ENCODE peak calls at places on chromosomes 7 and 10, in six cellular contexts. One of them, this sample, is unnamed.

GRCh38 chr7:79090543-79090942 is 362.9 kb downstream of the MAGI2 start:
- DNase-seq in activated CD8-positive, alpha-beta T cell treated with anti-CD3 and anti-CD28 coated beads for 36 hours: no peak
- DNase-seq in foreskin fibroblast: peak
- DNase-seq in A549: no peak
- DNase-seq in B cell: no peak
- DNase-seq in GM13976: no peak
- DNase-seq in this sample: no peak

GRCh38 chr7:81482600-81483186 is 287.2 kb downstream of the HGF start:
- DNase-seq in activated CD8-positive, alpha-beta T cell treated with anti-CD3 and anti-CD28 coated beads for 36 hours: no peak
- DNase-seq in foreskin fibroblast: no peak
- DNase-seq in A549: peak
- DNase-seq in B cell: no peak
- DNase-seq in GM13976: peak
- DNase-seq in this sample: peak

GRCh38 chr7:39609084-39609461 is 14.3 kb upstream of the RALA start:
- DNase-seq in activated CD8-positive, alpha-beta T cell treated with anti-CD3 and anti-CD28 coated beads for 36 hours: no peak
- DNase-seq in foreskin fibroblast: no peak
- DNase-seq in A549: no peak
- DNase-seq in B cell: no peak
- DNase-seq in GM13976: no peak
- DNase-seq in this sample: no peak

GRCh38 chr10:113982745-113983144 is 60.9 kb upstream of the ADRB1 start:
- DNase-seq in activated CD8-positive, alpha-beta T cell treated with anti-CD3 and anti-CD28 coated beads for 36 hours: no peak
- DNase-seq in foreskin fibroblast: no peak
- DNase-seq in A549: no peak
- DNase-seq in B cell: no peak
- DNase-seq in GM13976: no peak
- DNase-seq in this sample: no peak

GRCh38 chr7:100162874-100163533 is 4.5 kb upstream of the TRAPPC14 start:
- DNase-seq in activated CD8-positive, alpha-beta T cell treated with anti-CD3 and anti-CD28 coated beads for 36 hours: no peak
- DNase-seq in foreskin fibroblast: no peak
- DNase-seq in A549: peak
- DNase-seq in B cell: no peak
- DNase-seq in GM13976: peak
- DNase-seq in this sample: no peak

GRCh38 chr10:110429301-110429700 is 68.4 kb upstream of the DUSP5 start:
- DNase-seq in activated CD8-positive, alpha-beta T cell treated with anti-CD3 and anti-CD28 coated beads for 36 hours: peak
- DNase-seq in foreskin fibroblast: no peak
- DNase-seq in A549: no peak
- DNase-seq in B cell: no peak
- DNase-seq in GM13976: no peak
- DNase-seq in this sample: no peak

GRCh38 chr10:73923935-73924598 is 13.1 kb downstream of the PLAU start:
- DNase-seq in activated CD8-positive, alpha-beta T cell treated with anti-CD3 and anti-CD28 coated beads for 36 hours: no peak
- DNase-seq in foreskin fibroblast: no peak
- DNase-seq in A549: no peak
- DNase-seq in B cell: no peak
- DNase-seq in GM13976: no peak
- DNase-seq in this sample: no peak

GRCh38 chr7:25385731-25386136 is 157.4 kb upstream of the NPVF start:
- DNase-seq in activated CD8-positive, alpha-beta T cell treated with anti-CD3 and anti-CD28 coated beads for 36 hours: no peak
- DNase-seq in foreskin fibroblast: no peak
- DNase-seq in A549: no peak
- DNase-seq in B cell: no peak
- DNase-seq in GM13976: no peak
- DNase-seq in this sample: no peak

GRCh38 chr7:4934419-4935025 is 24.5 kb downstream of the MMD2 start:
- DNase-seq in activated CD8-positive, alpha-beta T cell treated with anti-CD3 and anti-CD28 coated beads for 36 hours: no peak
- DNase-seq in foreskin fibroblast: no peak
- DNase-seq in A549: no peak
- DNase-seq in B cell: no peak
- DNase-seq in GM13976: no peak
- DNase-seq in this sample: no peak

GRCh38 chr10:75605096-75605495 is 173.7 kb downstream of the LRMDA start:
- DNase-seq in activated CD8-positive, alpha-beta T cell treated with anti-CD3 and anti-CD28 coated beads for 36 hours: no peak
- DNase-seq in foreskin fibroblast: no peak
- DNase-seq in A549: no peak
- DNase-seq in B cell: no peak
- DNase-seq in GM13976: no peak
- DNase-seq in this sample: no peak

GRCh38 chr10:112395809-112396530 is 22.1 kb downstream of the ACSL5 start:
- DNase-seq in activated CD8-positive, alpha-beta T cell treated with anti-CD3 and anti-CD28 coated beads for 36 hours: no peak
- DNase-seq in foreskin fibroblast: no peak
- DNase-seq in A549: no peak
- DNase-seq in B cell: no peak
- DNase-seq in GM13976: no peak
- DNase-seq in this sample: no peak

GRCh38 chr10:58531084-58531695 is 18.5 kb downstream of the BICC1 start:
- DNase-seq in activated CD8-positive, alpha-beta T cell treated with anti-CD3 and anti-CD28 coated beads for 36 hours: peak
- DNase-seq in foreskin fibroblast: peak
- DNase-seq in A549: peak
- DNase-seq in B cell: no peak
- DNase-seq in GM13976: no peak
- DNase-seq in this sample: peak

GRCh38 chr10:3955493-3955892 is 170.5 kb upstream of the KLF6 start:
- DNase-seq in activated CD8-positive, alpha-beta T cell treated with anti-CD3 and anti-CD28 coated beads for 36 hours: no peak
- DNase-seq in foreskin fibroblast: no peak
- DNase-seq in A549: no peak
- DNase-seq in B cell: no peak
- DNase-seq in GM13976: no peak
- DNase-seq in this sample: peak

GRCh38 chr10:3895045-3895609 is 110.1 kb upstream of the KLF6 start:
- DNase-seq in activated CD8-positive, alpha-beta T cell treated with anti-CD3 and anti-CD28 coated beads for 36 hours: no peak
- DNase-seq in foreskin fibroblast: no peak
- DNase-seq in A549: peak
- DNase-seq in B cell: no peak
- DNase-seq in GM13976: no peak
- DNase-seq in this sample: no peak

GRCh38 chr7:144256112-144256511 is 8.5 kb downstream of the OR2A7 start:
- DNase-seq in activated CD8-positive, alpha-beta T cell treated with anti-CD3 and anti-CD28 coated beads for 36 hours: no peak
- DNase-seq in foreskin fibroblast: no peak
- DNase-seq in A549: peak
- DNase-seq in B cell: no peak
- DNase-seq in GM13976: no peak
- DNase-seq in this sample: no peak

GRCh38 chr7:44802418-44803025 is 6.0 kb downstream of the PPIA start:
- DNase-seq in activated CD8-positive, alpha-beta T cell treated with anti-CD3 and anti-CD28 coated beads for 36 hours: no peak
- DNase-seq in foreskin fibroblast: no peak
- DNase-seq in A549: no peak
- DNase-seq in B cell: no peak
- DNase-seq in GM13976: no peak
- DNase-seq in this sample: no peak

GRCh38 chr7:128858380-128859231 is 4.0 kb upstream of the ATP6V1F start:
- DNase-seq in activated CD8-positive, alpha-beta T cell treated with anti-CD3 and anti-CD28 coated beads for 36 hours: no peak
- DNase-seq in foreskin fibroblast: no peak
- DNase-seq in A549: no peak
- DNase-seq in B cell: no peak
- DNase-seq in GM13976: no peak
- DNase-seq in this sample: no peak

GRCh38 chr7:4648111-4648510 is 34.0 kb upstream of the FOXK1 start:
- DNase-seq in activated CD8-positive, alpha-beta T cell treated with anti-CD3 and anti-CD28 coated beads for 36 hours: no peak
- DNase-seq in foreskin fibroblast: no peak
- DNase-seq in A549: no peak
- DNase-seq in B cell: no peak
- DNase-seq in GM13976: no peak
- DNase-seq in this sample: no peak

DNA sequence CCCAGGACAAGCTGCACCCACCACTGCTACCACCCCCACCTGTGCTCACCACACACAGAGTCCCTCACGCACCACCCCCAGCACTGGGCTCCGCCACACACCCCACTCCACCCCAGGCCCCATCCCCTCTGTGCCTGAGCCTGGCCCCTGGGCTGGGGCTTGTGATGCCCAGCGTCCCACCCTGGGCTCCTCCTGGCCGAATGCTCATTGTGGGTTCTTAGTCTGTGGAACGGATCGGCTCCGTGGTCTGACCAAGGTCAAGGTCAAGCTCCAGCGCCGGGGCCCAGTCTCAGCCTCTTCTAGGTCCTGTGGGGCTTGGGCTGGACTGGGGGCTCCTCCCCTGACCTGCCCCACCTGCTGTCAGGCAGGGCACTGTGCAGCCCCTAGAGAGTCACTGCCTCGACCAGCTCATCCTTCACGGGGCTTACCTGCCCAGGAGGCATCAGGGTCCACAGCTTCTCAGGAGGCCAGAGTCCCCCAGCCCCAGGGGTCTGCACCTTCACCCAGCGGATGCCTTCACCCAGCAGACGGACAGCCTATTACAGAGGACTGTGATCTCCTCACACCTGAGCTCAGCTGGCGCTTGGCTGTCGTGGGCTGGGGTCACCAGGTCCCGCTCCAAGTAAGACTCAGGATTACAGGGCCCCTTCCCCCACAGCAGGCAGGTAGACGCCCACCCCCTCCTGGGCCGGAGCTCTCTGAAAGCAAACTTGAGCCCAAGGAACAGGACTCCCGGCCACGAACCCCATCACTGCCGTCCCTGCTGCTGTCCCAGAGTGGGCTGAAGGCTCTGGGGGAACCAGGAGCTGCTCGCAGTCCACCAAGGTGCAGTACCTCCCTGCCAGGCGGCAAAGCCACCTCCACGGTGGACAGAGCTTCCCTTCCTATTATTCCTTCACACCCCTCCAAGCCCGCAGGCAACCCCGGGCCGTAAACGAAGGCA is 15.3 kb upstream of the UTF1 start:
- DNase-seq in activated CD8-positive, alpha-beta T cell treated with anti-CD3 and anti-CD28 coated beads for 36 hours: no peak
- DNase-seq in foreskin fibroblast: no peak
- DNase-seq in A549: no peak
- DNase-seq in B cell: no peak
- DNase-seq in GM13976: no peak
- DNase-seq in this sample: no peak
- TF ChIP-seq CTCF in activated CD8-positive, alpha-beta T cell treated with anti-CD3 and anti-CD28 coated beads for 36 hours: no peak
- TF ChIP-seq CTCF in foreskin fibroblast: no peak
- TF ChIP-seq CTCF in A549: no peak
- TF ChIP-seq CTCF in B cell: no peak
- TF ChIP-seq CTCF in GM13976: no peak
- TF ChIP-seq CTCF in this sample: no peak

GRCh38 chr7:56033671-56034432 is 17.4 kb downstream of the PSPH start:
- DNase-seq in activated CD8-positive, alpha-beta T cell treated with anti-CD3 and anti-CD28 coated beads for 36 hours: peak
- DNase-seq in foreskin fibroblast: peak
- DNase-seq in A549: peak
- DNase-seq in B cell: peak
- DNase-seq in GM13976: peak
- DNase-seq in this sample: no peak
- TF ChIP-seq CTCF in activated CD8-positive, alpha-beta T cell treated with anti-CD3 and anti-CD28 coated beads for 36 hours: no peak
- TF ChIP-seq CTCF in foreskin fibroblast: peak
- TF ChIP-seq CTCF in A549: peak
- TF ChIP-seq CTCF in B cell: peak
- TF ChIP-seq CTCF in GM13976: no peak
- TF ChIP-seq CTCF in this sample: peak

GRCh38 chr7:23863209-23863798 is 153.3 kb downstream of the STK31 start:
- DNase-seq in activated CD8-positive, alpha-beta T cell treated with anti-CD3 and anti-CD28 coated beads for 36 hours: peak
- DNase-seq in foreskin fibroblast: peak
- DNase-seq in A549: peak
- DNase-seq in B cell: no peak
- DNase-seq in GM13976: peak
- DNase-seq in this sample: peak
- TF ChIP-seq CTCF in activated CD8-positive, alpha-beta T cell treated with anti-CD3 and anti-CD28 coated beads for 36 hours: peak
- TF ChIP-seq CTCF in foreskin fibroblast: peak
- TF ChIP-seq CTCF in A549: peak
- TF ChIP-seq CTCF in B cell: peak
- TF ChIP-seq CTCF in GM13976: peak
- TF ChIP-seq CTCF in this sample: peak

GRCh38 chr10:131980757-131981428 is 830 bp downstream of the BNIP3 start:
- DNase-seq in activated CD8-positive, alpha-beta T cell treated with anti-CD3 and anti-CD28 coated beads for 36 hours: no peak
- DNase-seq in foreskin fibroblast: no peak
- DNase-seq in A549: no peak
- DNase-seq in B cell: no peak
- DNase-seq in GM13976: no peak
- DNase-seq in this sample: no peak

GRCh38 chr10:131983780-131984179 is 2.1 kb upstream of the BNIP3 start:
- DNase-seq in activated CD8-positive, alpha-beta T cell treated with anti-CD3 and anti-CD28 coated beads for 36 hours: no peak
- DNase-seq in foreskin fibroblast: peak
- DNase-seq in A549: peak
- DNase-seq in B cell: no peak
- DNase-seq in GM13976: no peak
- DNase-seq in this sample: peak

GRCh38 chr10:131982185-131982756 is 548 bp upstream of the BNIP3 start:
- DNase-seq in activated CD8-positive, alpha-beta T cell treated with anti-CD3 and anti-CD28 coated beads for 36 hours: no peak
- DNase-seq in foreskin fibroblast: no peak
- DNase-seq in A549: no peak
- DNase-seq in B cell: no peak
- DNase-seq in GM13976: peak
- DNase-seq in this sample: no peak

GRCh38 chr10:131981429-131982184 is at the start of gene BNIP3:
- DNase-seq in activated CD8-positive, alpha-beta T cell treated with anti-CD3 and anti-CD28 coated beads for 36 hours: peak
- DNase-seq in foreskin fibroblast: peak
- DNase-seq in A549: peak
- DNase-seq in B cell: peak
- DNase-seq in GM13976: peak
- DNase-seq in this sample: peak

GRCh38 chr10:131982796-131983195 is 1.1 kb upstream of the BNIP3 start:
- DNase-seq in activated CD8-positive, alpha-beta T cell treated with anti-CD3 and anti-CD28 coated beads for 36 hours: no peak
- DNase-seq in foreskin fibroblast: no peak
- DNase-seq in A549: no peak
- DNase-seq in B cell: no peak
- DNase-seq in GM13976: no peak
- DNase-seq in this sample: no peak
- TF ChIP-seq CTCF in activated CD8-positive, alpha-beta T cell treated with anti-CD3 and anti-CD28 coated beads for 36 hours: no peak
- TF ChIP-seq CTCF in foreskin fibroblast: no peak
- TF ChIP-seq CTCF in A549: no peak
- TF ChIP-seq CTCF in B cell: no peak
- TF ChIP-seq CTCF in GM13976: no peak
- TF ChIP-seq CTCF in this sample: no peak

GRCh38 chr7:21568762-21569161 is 25.9 kb downstream of the DNAH11 start:
- DNase-seq in activated CD8-positive, alpha-beta T cell treated with anti-CD3 and anti-CD28 coated beads for 36 hours: no peak
- DNase-seq in foreskin fibroblast: no peak
- DNase-seq in A549: peak
- DNase-seq in B cell: no peak
- DNase-seq in GM13976: no peak
- DNase-seq in this sample: no peak
- TF ChIP-seq CTCF in activated CD8-positive, alpha-beta T cell treated with anti-CD3 and anti-CD28 coated beads for 36 hours: peak
- TF ChIP-seq CTCF in foreskin fibroblast: no peak
- TF ChIP-seq CTCF in A549: peak
- TF ChIP-seq CTCF in B cell: peak
- TF ChIP-seq CTCF in GM13976: peak
- TF ChIP-seq CTCF in this sample: peak

DNA sequence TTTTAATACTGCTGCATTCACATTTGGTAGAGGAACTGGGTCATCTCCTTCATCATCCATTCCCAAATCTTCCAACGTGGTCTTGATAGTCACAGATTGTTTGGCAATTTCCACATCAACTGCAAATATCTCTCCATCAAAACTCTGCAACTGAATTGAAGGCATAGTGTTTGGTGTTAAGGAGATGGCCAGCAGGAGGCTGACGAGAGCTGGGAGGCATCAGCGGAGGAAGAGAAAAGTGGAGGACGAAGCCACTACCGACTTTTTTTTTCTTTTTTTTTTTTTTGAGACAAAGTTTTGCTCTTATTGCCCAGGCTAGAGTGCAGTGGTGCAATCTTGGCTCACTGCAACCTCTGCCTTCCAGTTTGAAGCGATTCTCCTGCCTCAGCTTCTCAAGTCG is 205.0 kb upstream of the KCTD7 start:
- DNase-seq in activated CD8-positive, alpha-beta T cell treated with anti-CD3 and anti-CD28 coated beads for 36 hours: no peak
- DNase-seq in foreskin fibroblast: no peak
- DNase-seq in A549: no peak
- DNase-seq in B cell: no peak
- DNase-seq in GM13976: no peak
- DNase-seq in this sample: no peak
- TF ChIP-seq CTCF in activated CD8-positive, alpha-beta T cell treated with anti-CD3 and anti-CD28 coated beads for 36 hours: no peak
- TF ChIP-seq CTCF in foreskin fibroblast: no peak
- TF ChIP-seq CTCF in A549: no peak
- TF ChIP-seq CTCF in B cell: no peak
- TF ChIP-seq CTCF in GM13976: peak
- TF ChIP-seq CTCF in this sample: no peak

This sample was measured in astrocyte of the cerebellum.